ENCODE peak calls at places on chromosome 12, in ten cellular contexts. C is NCI-H1105; E is activated CD8-positive, alpha-beta memory T cell treated with anti-CD3 and anti-CD28 coated beads for 1 hour; G is ACHN; B is AG08395; L is Kasumi-1; D is EL; Y is mammary epithelial cell; K is non-pigmented ciliary epithelial cell; S is B cell. P is an unnamed sample.
A peak's percentile ranks its signal among the peaks of the same experiment; 100 is the strongest.

GRCh38 chr12:40647651-40648050 is 44.6 kb upstream of the CNTN1 start:
- DNase-seq in C (no peak), E (no peak), G (no peak), B (no peak), L (no peak), D (no peak), Y (peak; percentile 32), K (peak; percentile 1), S (no peak), P (no peak)

GRCh38 chr12:106147956-106148355 is 9.2 kb upstream of the NUAK1 start:
- DNase-seq in C (peak; percentile 92), E (no peak), G (no peak), B (no peak), L (no peak), D (no peak), Y (no peak), K (no peak), S (no peak), P (no peak)

GRCh38 chr12:98578821-98579220 is 14.7 kb upstream of the SLC25A3 start:
- DNase-seq in C (no peak), E (no peak), G (peak; percentile 35), B (no peak), L (no peak), D (no peak), Y (peak; percentile 62), K (no peak), S (no peak), P (no peak)

GRCh38 chr12:102024765-102025164 is 37.0 kb downstream of the WASHC3 start:
- DNase-seq in C (no peak), E (no peak), G (no peak), B (no peak), L (no peak), D (no peak), Y (no peak), K (no peak), S (no peak), P (no peak)

GRCh38 chr12:1575799-1576401 is 18.5 kb downstream of the FBXL14 start:
- DNase-seq in C (no peak), E (no peak), G (no peak), B (no peak), L (no peak), D (no peak), Y (no peak), K (no peak), S (no peak), P (peak; percentile 63)

GRCh38 chr12:125431516-125431915 is 366.3 kb downstream of the AACS start:
- DNase-seq in C (no peak), E (no peak), G (no peak), B (no peak), L (no peak), D (no peak), Y (no peak), K (no peak), S (no peak), P (no peak)

GRCh38 chr12:106425061-106425706 is 67.6 kb downstream of the POLR3B start:
- DNase-seq in C (no peak), E (no peak), G (no peak), B (no peak), L (no peak), D (no peak), Y (no peak), K (no peak), S (no peak), P (no peak)

GRCh38 chr12:27571463-27571862 is 47.5 kb downstream of the PPFIBP1 start:
- DNase-seq in C (no peak), E (no peak), G (no peak), B (peak; percentile 71), L (no peak), D (peak; percentile 90), Y (peak; percentile 89), K (peak; percentile 76), S (no peak), P (no peak)

GRCh38 chr12:108803428-108804105 is 53.8 kb downstream of the SSH1 start:
- DNase-seq in C (peak; percentile 54), E (peak; percentile 41), G (peak; percentile 93), B (peak; percentile 91), L (peak; percentile 84), D (peak; percentile 92), Y (peak; percentile 68), K (peak; percentile 85), S (peak; percentile 80), P (peak; percentile 42)

GRCh38 chr12:91984571-91984970 is 161.1 kb downstream of the BTG1 start:
- DNase-seq in C (no peak), E (no peak), G (no peak), B (no peak), L (no peak), D (peak; percentile 57), Y (no peak), K (peak; percentile 50), S (no peak), P (no peak)

GRCh38 chr12:11307143-11307542 is 3.1 kb downstream of the PRB4 start:
- DNase-seq in C (no peak), E (no peak), G (no peak), B (no peak), L (no peak), D (no peak), Y (no peak), K (peak; percentile 47), S (no peak), P (no peak)

GRCh38 chr12:124786065-124786964 is 77.3 kb downstream of the SCARB1 start:
- DNase-seq in C (peak; percentile 95), E (no peak), G (peak; percentile 98), B (peak; percentile 65), L (no peak), D (peak; percentile 66), Y (peak; percentile 53), K (no peak), S (no peak), P (no peak)

GRCh38 chr12:7959278-7960063 is 23.5 kb upstream of the SLC2A3 start:
- DNase-seq in C (no peak), E (no peak), G (no peak), B (no peak), L (peak; percentile 64), D (no peak), Y (peak; percentile 63), K (no peak), S (peak; percentile 49), P (peak; percentile 0)

GRCh38 chr12:6608592-6609311 is 1.6 kb upstream of the CHD4 start:
- DNase-seq in C (no peak), E (no peak), G (no peak), B (no peak), L (no peak), D (no peak), Y (no peak), K (no peak), S (peak; percentile 50), P (no peak)

GRCh38 chr12:132888852-132889251 is 1.4 kb upstream of the CHFR start:
- DNase-seq in C (no peak), E (no peak), G (no peak), B (no peak), L (no peak), D (no peak), Y (no peak), K (no peak), S (no peak), P (no peak)

GRCh38 chr12:3002636-3003035 is 43.4 kb downstream of the TEAD4 start:
- DNase-seq in C (no peak), E (no peak), G (no peak), B (no peak), L (no peak), D (no peak), Y (no peak), K (no peak), S (no peak), P (no peak)

GRCh38 chr12:9760699-9761406 is at the start of gene CD69:
- DNase-seq in C (no peak), E (peak; percentile 64), G (no peak), B (no peak), L (peak; percentile 58), D (no peak), Y (peak; percentile 14), K (no peak), S (peak; percentile 92), P (peak; percentile 69)

GRCh38 chr12:76631741-76632140 is 72.2 kb upstream of the OSBPL8 start:
- DNase-seq in C (no peak), E (no peak), G (no peak), B (no peak), L (no peak), D (no peak), Y (no peak), K (no peak), S (no peak), P (no peak)

GRCh38 chr12:54935235-54935951 is 49.2 kb downstream of the TESPA1 start:
- DNase-seq in C (no peak), E (no peak), G (peak; percentile 77), B (peak; percentile 69), L (no peak), D (peak; percentile 75), Y (peak; percentile 96), K (peak; percentile 89), S (no peak), P (no peak)

GRCh38 chr12:3241621-3242020 is 164.4 kb downstream of the TSPAN9 start:
- DNase-seq in C (no peak), E (no peak), G (peak; percentile 60), B (no peak), L (no peak), D (no peak), Y (no peak), K (no peak), S (no peak), P (no peak)

GRCh38 chr12:22653790-22654189 is 28.8 kb downstream of the ETNK1 start:
- DNase-seq in C (no peak), E (no peak), G (no peak), B (no peak), L (no peak), D (no peak), Y (peak; percentile 54), K (no peak), S (no peak), P (no peak)

GRCh38 chr12:119780786-119781434 is 96.2 kb downstream of the CIT start:
- DNase-seq in C (peak; percentile 1), E (no peak), G (peak; percentile 67), B (peak; percentile 55), L (no peak), D (peak; percentile 41), Y (peak; percentile 61), K (no peak), S (peak; percentile 6), P (no peak)

GRCh38 chr12:54265364-54265812 is 14.5 kb downstream of the CBX5 start:
- DNase-seq in C (no peak), E (no peak), G (no peak), B (no peak), L (no peak), D (no peak), Y (no peak), K (no peak), S (no peak), P (no peak)

GRCh38 chr12:108849653-108850052 is 7.7 kb downstream of the SSH1 start:
- DNase-seq in C (no peak), E (no peak), G (no peak), B (peak; percentile 21), L (no peak), D (peak; percentile 49), Y (no peak), K (no peak), S (no peak), P (no peak)

GRCh38 chr12:65660096-65660495 is 164.2 kb upstream of the HMGA2 start:
- DNase-seq in C (no peak), E (no peak), G (no peak), B (no peak), L (no peak), D (no peak), Y (no peak), K (no peak), S (no peak), P (no peak)